ENCODE peak calls at places on chromosomes 11 and 22, in eight cellular contexts. J, N, W, Y, G, K, Q and P are unnamed samples.

GRCh38 chr11:75813622-75814039 is 1.4 kb upstream of the UVRAG start:
- DNase-seq in N (no peak), K (no peak), W (peak), J (no peak), G (no peak), Q (no peak), Y (peak), P (no peak)

GRCh38 chr22:37674951-37675929 is at the start of gene LGALS1:
- DNase-seq in G (peak), N (peak), Y (peak), K (peak), J (peak), Q (peak), W (peak), P (peak)

GRCh38 chr11:5196067-5196466 is 4.4 kb downstream of the OR51V1 start:
- DNase-seq in K (no peak), Y (no peak), J (no peak), N (no peak), W (no peak), Q (no peak), G (no peak), P (no peak)

GRCh38 chr11:28760676-28761390 is 652.6 kb downstream of the METTL15 start:
- DNase-seq in Q (no peak), N (no peak), Y (peak), G (peak), J (no peak), K (no peak), W (no peak), P (no peak)

GRCh38 chr22:20584029-20584871 is 76.8 kb downstream of the MED15 start:
- DNase-seq in K (no peak), G (no peak), J (peak), N (no peak), W (no peak), Q (no peak), Y (no peak), P (no peak)

GRCh38 chr11:17498058-17498457 is 21.4 kb upstream of the ABCC8 start:
- DNase-seq in Y (no peak), K (no peak), J (peak), Q (no peak), N (no peak), G (no peak), W (no peak), P (no peak)

GRCh38 chr11:128285313-128285712 is 302.0 kb downstream of the ETS1 start:
- DNase-seq in K (no peak), Q (no peak), N (no peak), J (no peak), W (no peak), Y (no peak), G (no peak), P (no peak)

GRCh38 chr22:49300241-49300640 is 527.4 kb downstream of the BRD1 start:
- DNase-seq in J (peak), W (no peak), K (no peak), N (no peak), Q (no peak), G (no peak), Y (no peak), P (no peak)

GRCh38 chr11:19311306-19312030 is 70.7 kb upstream of the E2F8 start:
- DNase-seq in J (no peak), Y (peak), G (peak), N (peak), Q (peak), W (peak), K (peak), P (peak)

GRCh38 chr11:94521684-94522083 is 9.4 kb downstream of the C11orf97 start:
- DNase-seq in W (peak), N (no peak), Y (no peak), K (no peak), J (no peak), Q (no peak), G (peak), P (no peak)

GRCh38 chr22:40605676-40606250 is 30.8 kb downstream of the MRTFA start:
- DNase-seq in K (no peak), W (no peak), Q (no peak), G (no peak), J (no peak), N (no peak), Y (peak), P (no peak)

GRCh38 chr11:99773646-99774045 is 752.9 kb downstream of the CNTN5 start:
- DNase-seq in Q (peak), Y (peak), N (no peak), J (no peak), K (no peak), G (peak), W (peak), P (no peak)

GRCh38 chr11:44985721-44986120 is 35.0 kb upstream of the TP53I11 start:
- DNase-seq in Y (no peak), W (no peak), N (no peak), G (no peak), Q (no peak), K (no peak), J (peak), P (no peak)

GRCh38 chr22:38957046-38957770 is at the start of gene APOBEC3A:
- DNase-seq in N (no peak), Q (peak), J (peak), G (no peak), K (peak), W (no peak), Y (no peak), P (no peak)

GRCh38 chr22:35684270-35684700 is 33.4 kb upstream of the APOL5 start:
- DNase-seq in G (peak), W (peak), J (no peak), Q (peak), N (no peak), Y (no peak), K (no peak), P (no peak)

GRCh38 chr11:133785795-133786194 is 59.5 kb downstream of the SPATA19 start:
- DNase-seq in N (no peak), K (no peak), Q (no peak), G (no peak), W (no peak), Y (no peak), J (no peak), P (no peak)

GRCh38 chr22:44351037-44351436 is 38.3 kb upstream of the SHISAL1 start:
- DNase-seq in Q (no peak), K (no peak), W (no peak), Y (no peak), N (no peak), J (no peak), G (no peak), P (no peak)

GRCh38 chr11:123194308-123195181 is 503 bp downstream of the CLMP start:
- DNase-seq in Q (no peak), W (peak), Y (no peak), K (peak), N (no peak), G (no peak), J (no peak), P (peak)

GRCh38 chr11:82903843-82904586 is 2.5 kb downstream of the DDIAS start:
- DNase-seq in W (no peak), K (no peak), Y (no peak), Q (no peak), N (no peak), J (no peak), G (no peak), P (no peak)

GRCh38 chr11:129999407-129999806 is 3.2 kb downstream of the PRDM10 start:
- DNase-seq in Q (no peak), G (no peak), J (no peak), N (no peak), K (no peak), Y (no peak), W (no peak), P (no peak)

GRCh38 chr11:127713226-127713625 is 712.7 kb upstream of the KIRREL3 start:
- DNase-seq in G (no peak), N (no peak), Q (no peak), K (no peak), Y (no peak), J (no peak), W (no peak), P (no peak)

GRCh38 chr11:123246749-123247497 is 51.9 kb upstream of the CLMP start:
- DNase-seq in Q (peak), J (peak), K (peak), N (peak), W (peak), G (peak), Y (peak), P (peak)

GRCh38 chr22:37171662-37172061 is 16.4 kb downstream of the C1QTNF6 start:
- DNase-seq in W (no peak), N (no peak), G (no peak), J (no peak), Y (no peak), K (no peak), Q (no peak), P (no peak)

GRCh38 chr11:121864660-121865059 is 251.4 kb downstream of the BLID start:
- DNase-seq in G (no peak), Q (no peak), Y (no peak), K (no peak), J (no peak), N (no peak), W (no peak), P (no peak)

GRCh38 chr22:47879346-47879745 is 1116.9 kb downstream of the TBC1D22A start:
- DNase-seq in N (no peak), K (no peak), Q (no peak), Y (no peak), J (no peak), G (no peak), W (no peak), P (no peak)

GRCh38 chr11:41848349-41848748 is 388.9 kb upstream of the LRRC4C start:
- DNase-seq in W (no peak), N (no peak), Q (no peak), Y (no peak), K (no peak), J (no peak), G (no peak), P (no peak)

GRCh38 chr11:18294862-18295261 is 27.1 kb downstream of the HPS5 start:
- DNase-seq in Q (no peak), G (no peak), J (no peak), K (no peak), N (no peak), Y (no peak), W (no peak), P (no peak)

GRCh38 chr11:199782-200181 is 6.9 kb downstream of the SCGB1C1 start:
- DNase-seq in J (peak), N (no peak), K (no peak), G (no peak), Q (no peak), Y (no peak), W (no peak), P (no peak)

GRCh38 chr11:128575956-128576340 is 11.4 kb downstream of the ETS1 start:
- DNase-seq in Y (peak), W (peak), N (no peak), Q (no peak), K (no peak), J (no peak), G (no peak), P (no peak)

GRCh38 chr22:23159287-23159622 is 14.0 kb downstream of the RAB36 start:
- DNase-seq in Q (no peak), K (no peak), W (no peak), J (peak), Y (no peak), N (no peak), G (no peak), P (no peak)

GRCh38 chr22:23158516-23159286 is 13.4 kb downstream of the RAB36 start:
- DNase-seq in G (no peak), Q (no peak), K (no peak), Y (no peak), N (no peak), J (peak), W (no peak), P (no peak)

GRCh38 chr22:23161574-23161973 is 16.3 kb downstream of the RAB36 start:
- DNase-seq in N (no peak), Q (no peak), J (peak), W (no peak), G (no peak), Y (no peak), K (no peak), P (no peak)

GRCh38 chr22:23163665-23164064 is 16.6 kb upstream of the BCR start:
- DNase-seq in K (no peak), G (no peak), W (peak), N (no peak), Y (no peak), Q (no peak), J (no peak), P (no peak)

GRCh38 chr22:23161029-23161428 is 15.8 kb downstream of the RAB36 start:
- DNase-seq in K (no peak), N (no peak), Y (no peak), Q (no peak), W (no peak), J (peak), G (no peak), P (no peak)
- TF ChIP-seq CTCF in K (no peak), N (no peak), Y (no peak), Q (no peak), W (no peak), J (no peak), G (no peak), P (no peak)

GRCh38 chr22:46752911-46753310 is 9.5 kb upstream of the TBC1D22A start:
- DNase-seq in Y (no peak), K (no peak), Q (no peak), J (no peak), N (no peak), G (no peak), W (no peak), P (no peak)

GRCh38 chr22:46753761-46754109 is 8.7 kb upstream of the TBC1D22A start:
- DNase-seq in J (no peak), Y (no peak), G (no peak), K (no peak), N (no peak), Q (no peak), W (no peak), P (no peak)

GRCh38 chr22:46753360-46753759 is 9.1 kb upstream of the TBC1D22A start:
- DNase-seq in Y (no peak), G (no peak), W (no peak), K (no peak), N (no peak), J (no peak), Q (no peak), P (no peak)

GRCh38 chr22:46754826-46755225 is 7.6 kb upstream of the TBC1D22A start:
- DNase-seq in N (no peak), Y (no peak), W (no peak), K (no peak), G (no peak), J (no peak), Q (no peak), P (no peak)

GRCh38 chr22:46754110-46754799 is 8.2 kb upstream of the TBC1D22A start:
- DNase-seq in N (peak), W (peak), K (peak), Y (peak), Q (peak), G (peak), J (peak), P (peak)
- TF ChIP-seq CTCF in N (no peak), W (no peak), K (no peak), Y (no peak), Q (no peak), G (no peak), J (no peak), P (no peak)

GRCh38 chr22:31821572-31821971 is 67.8 kb downstream of the DEPDC5 start:
- DNase-seq in K (no peak), G (no peak), W (no peak), Y (no peak), J (no peak), Q (no peak), N (no peak), P (no peak)

GRCh38 chr22:31820655-31821054 is 66.8 kb downstream of the DEPDC5 start:
- DNase-seq in Y (no peak), J (no peak), W (no peak), Q (no peak), K (no peak), N (no peak), G (no peak), P (no peak)

GRCh38 chr22:31822523-31822922 is 68.7 kb downstream of the DEPDC5 start:
- DNase-seq in Y (no peak), G (no peak), W (no peak), N (no peak), J (no peak), Q (no peak), K (no peak), P (no peak)

GRCh38 chr22:31816750-31817149 is 62.9 kb downstream of the DEPDC5 start:
- DNase-seq in J (no peak), G (no peak), Q (no peak), Y (no peak), K (no peak), N (no peak), W (no peak), P (no peak)

DNA sequence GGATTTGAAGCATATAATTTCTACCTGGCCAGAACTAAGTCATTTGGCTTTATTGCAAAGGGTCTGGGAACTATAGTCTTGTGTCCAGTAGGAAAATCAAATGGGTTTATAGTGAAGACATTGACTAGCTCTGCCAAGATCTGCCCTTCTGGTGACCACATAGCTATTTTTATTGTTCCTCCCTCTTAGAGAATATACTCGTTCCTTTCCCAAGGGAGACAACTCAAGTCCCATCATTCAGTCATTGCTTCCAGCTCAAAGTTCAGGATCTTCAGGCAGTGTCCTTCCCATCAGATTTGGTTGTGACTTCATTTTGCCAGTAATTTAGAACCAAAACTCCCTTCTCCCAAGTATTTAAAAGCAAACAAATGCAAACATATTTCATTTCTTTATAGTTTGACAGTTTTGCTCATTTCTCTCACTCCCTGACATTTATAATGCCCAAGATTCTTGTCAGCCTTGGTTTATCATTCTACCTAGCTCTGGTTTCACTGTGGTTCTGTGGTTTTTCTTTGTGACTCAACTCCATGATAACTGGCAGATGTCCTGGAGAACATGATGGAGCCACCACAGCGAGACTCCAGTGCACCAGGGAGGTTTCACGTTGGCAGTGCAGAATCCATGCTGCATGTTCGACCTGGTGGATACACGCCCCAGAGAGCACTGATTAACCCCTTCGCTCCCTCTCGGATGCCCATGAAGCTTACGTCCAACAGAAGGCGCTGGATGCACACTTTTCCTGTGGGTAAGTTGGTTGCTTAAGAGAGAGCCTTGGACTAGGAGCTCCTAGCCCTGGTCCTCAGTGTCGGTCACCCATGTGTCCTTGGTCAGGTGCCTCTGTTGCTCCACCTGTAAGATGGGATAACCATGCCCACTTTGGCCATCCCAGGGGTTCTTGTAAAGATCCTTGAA is 64.9 kb downstream of the DEPDC5 start:
- DNase-seq in N (no peak), J (no peak), Q (peak), K (no peak), G (peak), Y (peak), W (peak), P (no peak)
- TF ChIP-seq CTCF in N (no peak), J (no peak), Q (no peak), K (no peak), G (no peak), Y (no peak), W (no peak), P (no peak)

DNA sequence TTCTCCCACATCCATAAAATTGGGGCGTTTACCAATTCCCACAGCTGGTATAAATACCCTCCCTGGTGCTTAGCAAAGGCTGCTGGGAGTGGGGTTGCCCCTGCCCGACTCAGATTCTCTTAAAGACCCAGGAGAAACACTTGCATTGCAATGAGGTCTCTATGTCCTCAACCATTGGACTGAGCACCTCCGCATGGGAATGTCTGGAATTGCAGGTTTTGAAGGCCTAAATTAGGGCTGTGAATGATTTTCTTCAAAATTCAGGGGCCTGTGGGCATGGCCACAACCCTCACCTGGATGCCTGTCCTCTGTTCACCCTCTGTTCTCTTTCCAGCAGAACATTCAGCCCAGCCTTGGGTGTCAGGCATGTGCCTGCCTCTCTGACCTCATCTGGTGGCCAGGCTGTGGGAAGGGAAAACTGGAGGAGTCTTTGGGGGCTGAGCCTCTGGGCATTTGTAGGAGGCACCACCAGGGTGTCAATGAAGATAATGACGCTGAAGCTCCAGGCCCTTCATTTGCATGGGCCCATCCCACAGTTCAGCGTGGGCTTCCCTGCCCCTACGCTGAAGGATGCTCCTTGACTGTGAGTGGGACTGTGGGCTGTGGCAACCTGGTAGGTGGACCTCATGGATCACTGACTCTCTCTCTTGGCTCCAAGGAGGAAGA is 52.7 kb upstream of the MYEOV start:
- DNase-seq in J (no peak), K (no peak), Q (no peak), Y (no peak), G (no peak), W (no peak), N (no peak), P (no peak)
- TF ChIP-seq CTCF in J (no peak), K (no peak), Q (no peak), Y (no peak), G (no peak), W (no peak), N (no peak), P (no peak)

DNA sequence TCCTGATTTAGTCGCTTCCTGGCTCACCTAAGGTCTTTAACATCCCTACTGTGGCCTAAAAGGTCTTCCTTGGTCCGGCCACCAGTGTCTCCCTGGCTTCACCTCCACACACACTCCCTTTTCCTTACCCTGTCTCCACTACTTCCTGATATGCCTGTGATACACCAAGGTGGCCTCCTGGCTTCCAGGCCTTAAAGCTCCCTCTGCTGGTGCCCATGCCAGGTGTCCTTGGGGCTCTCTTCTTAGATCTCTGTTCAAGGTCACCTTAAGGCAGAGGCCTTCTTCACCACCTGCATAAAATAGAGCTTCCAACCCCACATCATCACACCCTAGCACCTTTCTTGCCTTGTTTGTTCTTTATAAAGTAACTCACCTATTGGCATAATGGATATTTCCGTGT is 787.7 kb downstream of the NTM start:
- DNase-seq in J (no peak), W (peak), N (no peak), Y (no peak), K (peak), Q (peak), G (no peak), P (peak)
- TF ChIP-seq CTCF in J (no peak), W (peak), N (peak), Y (no peak), K (no peak), Q (no peak), G (peak), P (no peak)

DNA sequence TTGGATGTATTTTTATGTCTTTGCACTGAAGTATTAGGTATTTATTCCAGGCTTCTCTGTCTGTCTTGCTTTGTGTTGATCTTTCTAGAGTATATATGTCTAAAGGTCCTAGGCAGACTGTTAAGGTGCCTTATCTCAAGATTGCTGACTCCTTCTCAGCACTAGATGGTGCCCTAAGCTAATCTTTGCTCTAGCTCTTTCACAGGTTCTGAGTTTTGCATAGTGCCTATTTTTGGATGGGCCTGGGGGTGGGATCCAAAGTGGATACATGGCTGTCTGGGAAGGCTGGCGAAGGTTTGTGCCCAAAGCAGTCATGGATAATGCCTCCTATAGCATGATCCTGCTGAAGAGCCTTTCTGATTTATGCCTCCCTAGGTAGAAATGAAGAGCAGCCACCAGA is 154.9 kb downstream of the TRPC6 start:
- DNase-seq in G (peak), Q (peak), K (no peak), N (no peak), W (peak), J (no peak), Y (no peak), P (no peak)
- TF ChIP-seq CTCF in G (peak), Q (peak), K (peak), N (peak), W (peak), J (no peak), Y (peak), P (no peak)